ENCODE peak calls at places on chromosomes 6 and 20, in four cellular contexts. U is WTC11, F is K562, S is SK-N-SH. G is an unnamed sample.
A peak's percentile ranks its signal among the peaks of the same experiment; 100 is the strongest.

GRCh38 chr20:62119591-62120364 is 2.5 kb upstream of the LSM14B start:
- DNase-seq in U (no peak), F (no peak), S (no peak), G (no peak)

GRCh38 chr20:40651121-40651520 is 37.9 kb downstream of the MAFB start:
- DNase-seq in U (no peak), F (no peak), S (no peak), G (no peak)

GRCh38 chr6:81634155-81634880 is 118.2 kb downstream of the TENT5A start:
- DNase-seq in U (no peak), F (no peak), S (no peak), G (no peak)

GRCh38 chr6:40882321-40882720 is 156.7 kb downstream of the UNC5CL start:
- DNase-seq in U (no peak), F (no peak), S (peak; percentile 45), G (no peak)

GRCh38 chr6:108714774-108715414 is 133.3 kb upstream of the ARMC2 start:
- DNase-seq in U (no peak), F (no peak), S (no peak), G (no peak)

GRCh38 chr6:128512296-128512695 is 8.1 kb downstream of the PTPRK start:
- DNase-seq in U (no peak), F (no peak), S (no peak), G (no peak)

GRCh38 chr20:44566018-44566417 is 16.4 kb upstream of the PKIG start:
- DNase-seq in U (no peak), F (no peak), S (no peak), G (no peak)

GRCh38 chr20:13008761-13009681 is at the start of gene SPTLC3:
- DNase-seq in U (peak; percentile 24), F (no peak), S (no peak), G (no peak)

GRCh38 chr6:108921547-108922331 is 73.5 kb downstream of the ARMC2 start:
- DNase-seq in U (no peak), F (no peak), S (no peak), G (no peak)

GRCh38 chr20:60246751-60247150 is 288.5 kb downstream of the CDH26 start:
- DNase-seq in U (no peak), F (no peak), S (no peak), G (no peak)

GRCh38 chr6:42103753-42104094 is 38.7 kb downstream of the C6orf132 start:
- DNase-seq in U (no peak), F (no peak), S (no peak), G (no peak)

GRCh38 chr20:41180599-41181333 is 43.4 kb downstream of the PLCG1 start:
- DNase-seq in U (peak; percentile 8), F (no peak), S (no peak), G (no peak)

GRCh38 chr20:39911497-39911896 is 777.5 kb downstream of the MAFB start:
- DNase-seq in U (no peak), F (no peak), S (no peak), G (no peak)

GRCh38 chr6:95083506-95083905 is 493.8 kb upstream of the MANEA start:
- DNase-seq in U (no peak), F (no peak), S (no peak), G (no peak)

GRCh38 chr6:2264932-2265331 is 19.5 kb upstream of the GMDS start:
- DNase-seq in U (no peak), F (no peak), S (no peak), G (no peak)

GRCh38 chr20:17210983-17211382 is 15.9 kb upstream of the PCSK2 start:
- DNase-seq in U (no peak), F (no peak), S (no peak), G (no peak)

GRCh38 chr6:32664827-32665362 is 1.6 kb downstream of the HLA-DQB1 start:
- DNase-seq in U (no peak), F (no peak), S (no peak), G (no peak)

GRCh38 chr6:14775528-14775927 is 470.3 kb upstream of the JARID2 start:
- DNase-seq in U (no peak), F (no peak), S (no peak), G (no peak)

GRCh38 chr6:130050230-130050629 is 31.8 kb downstream of the L3MBTL3 start:
- DNase-seq in U (no peak), F (no peak), S (no peak), G (no peak)

GRCh38 chr20:30985386-30985785 is 272.1 kb upstream of the DEFB115 start:
- DNase-seq in U (no peak), F (no peak), S (no peak), G (no peak)

GRCh38 chr20:3652217-3652616 is 11.0 kb downstream of the GFRA4 start:
- DNase-seq in U (no peak), F (peak; percentile 65), S (no peak), G (no peak)

GRCh38 chr6:156992396-156992795 is 215.2 kb downstream of the ARID1B start:
- DNase-seq in U (no peak), F (no peak), S (peak; percentile 67), G (no peak)

GRCh38 chr20:1846341-1846740 is 48.9 kb upstream of the SIRPA start:
- DNase-seq in U (no peak), F (no peak), S (no peak), G (no peak)

GRCh38 chr20:1847780-1848179 is 47.4 kb upstream of the SIRPA start:
- DNase-seq in U (no peak), F (no peak), S (no peak), G (no peak)

GRCh38 chr20:1845701-1846100 is 49.5 kb upstream of the SIRPA start:
- DNase-seq in U (no peak), F (no peak), S (no peak), G (no peak)

GRCh38 chr20:1842281-1842680 is 52.9 kb upstream of the SIRPA start:
- DNase-seq in U (no peak), F (no peak), S (no peak), G (no peak)

DNA sequence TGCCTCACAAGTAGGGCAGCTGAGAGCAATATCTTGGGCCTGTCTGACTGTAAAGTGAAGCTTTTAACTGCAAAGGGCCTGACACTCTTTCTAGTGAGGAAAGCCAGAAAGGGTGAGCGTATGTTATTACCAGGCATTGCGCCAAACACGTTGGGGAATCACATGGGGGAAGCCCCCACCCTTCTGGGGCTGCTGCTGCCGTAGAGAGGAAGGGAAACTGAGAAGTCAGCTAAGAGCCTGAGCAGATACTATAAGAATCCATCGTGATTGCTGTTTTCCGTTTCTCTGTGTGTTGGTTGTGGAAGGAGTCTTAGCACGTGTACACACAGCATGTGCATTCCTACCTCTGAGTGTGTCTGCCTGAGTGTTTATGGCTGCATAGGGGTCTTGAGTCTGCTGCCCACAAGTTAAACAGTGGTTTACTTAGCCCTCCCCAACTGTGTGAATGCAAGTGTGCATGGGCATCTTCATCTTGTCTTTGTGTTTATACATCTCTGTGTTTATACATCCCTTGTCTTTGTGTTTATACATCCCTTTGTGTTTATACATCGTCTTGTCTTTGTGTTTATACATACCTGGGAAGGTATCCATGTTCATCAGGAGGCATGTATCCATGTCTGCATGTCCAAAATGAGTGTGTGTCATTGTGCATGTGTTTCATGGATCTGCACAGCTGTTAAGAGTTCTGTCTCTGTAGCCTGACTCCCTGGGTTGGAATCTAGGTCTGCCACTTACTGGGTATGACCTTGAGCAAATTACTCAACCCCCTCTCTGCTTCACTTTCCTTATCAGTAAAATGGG is 50.3 kb upstream of the SIRPA start:
- DNase-seq in U (no peak), F (no peak), S (peak; percentile 52), G (peak; percentile 80)
- TF ChIP-seq USF1 in U (no peak), F (no peak), S (no peak), G (peak; percentile 3)

DNA sequence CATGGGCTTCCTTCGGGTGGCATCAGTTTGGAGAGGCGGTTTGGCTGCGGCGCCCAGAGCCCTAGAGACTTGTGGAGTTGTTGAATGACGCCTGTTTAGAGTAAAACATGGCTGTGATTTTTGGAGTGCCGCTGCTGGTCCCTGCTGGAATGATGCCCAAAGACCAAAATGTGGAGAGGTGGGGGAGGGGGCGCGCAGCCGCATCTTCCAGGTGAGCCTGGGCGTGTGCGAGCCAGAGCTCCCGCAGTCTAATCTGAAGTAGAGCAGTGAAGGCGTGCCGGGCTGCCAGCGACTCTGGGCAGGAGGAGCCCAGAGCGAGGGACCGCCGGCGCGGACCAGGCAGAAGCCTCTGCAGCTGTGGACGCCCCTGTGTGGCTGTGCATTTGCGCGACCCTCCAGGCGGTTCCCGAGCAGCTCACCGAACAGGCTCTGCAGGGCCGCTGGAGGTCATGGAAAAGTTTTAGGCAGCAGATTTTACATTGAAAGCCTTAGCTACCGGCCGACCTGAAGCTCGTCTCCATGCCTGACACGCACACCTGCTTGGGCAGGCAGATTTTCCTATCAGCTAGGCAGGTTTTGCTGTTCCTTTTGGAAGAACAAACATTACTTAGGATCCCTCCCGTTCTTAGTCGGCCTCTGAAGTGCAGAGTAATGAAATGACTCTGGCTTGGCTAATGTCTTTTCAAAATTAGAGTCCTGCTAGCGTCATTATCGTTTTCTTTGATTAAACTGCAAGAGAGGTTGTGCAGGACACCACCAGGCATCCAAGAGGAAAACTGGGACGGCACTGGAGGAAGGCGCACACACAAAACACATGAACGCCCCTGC is 298.2 kb downstream of the PHACTR1 start:
- DNase-seq in U (peak; percentile 68), F (no peak), S (peak; percentile 78), G (no peak)
- TF ChIP-seq USF1 in U (no peak), F (no peak), S (no peak), G (no peak)

GRCh38 chr20:51934301-51935002 is 132.1 kb upstream of the SALL4 start:
- DNase-seq in U (no peak), F (no peak), S (no peak), G (no peak)

GRCh38 chr20:51926670-51927305 is 124.5 kb upstream of the SALL4 start:
- DNase-seq in U (no peak), F (no peak), S (no peak), G (no peak)

GRCh38 chr20:51928931-51929330 is 126.6 kb upstream of the SALL4 start:
- DNase-seq in U (no peak), F (no peak), S (no peak), G (no peak)

GRCh38 chr20:51931321-51931720 is 129.0 kb upstream of the SALL4 start:
- DNase-seq in U (no peak), F (no peak), S (no peak), G (no peak)

GRCh38 chr20:51930775-51931174 is 128.5 kb upstream of the SALL4 start:
- DNase-seq in U (no peak), F (no peak), S (no peak), G (no peak)
- TF ChIP-seq USF1 in U (no peak), F (no peak), S (no peak), G (no peak)

DNA sequence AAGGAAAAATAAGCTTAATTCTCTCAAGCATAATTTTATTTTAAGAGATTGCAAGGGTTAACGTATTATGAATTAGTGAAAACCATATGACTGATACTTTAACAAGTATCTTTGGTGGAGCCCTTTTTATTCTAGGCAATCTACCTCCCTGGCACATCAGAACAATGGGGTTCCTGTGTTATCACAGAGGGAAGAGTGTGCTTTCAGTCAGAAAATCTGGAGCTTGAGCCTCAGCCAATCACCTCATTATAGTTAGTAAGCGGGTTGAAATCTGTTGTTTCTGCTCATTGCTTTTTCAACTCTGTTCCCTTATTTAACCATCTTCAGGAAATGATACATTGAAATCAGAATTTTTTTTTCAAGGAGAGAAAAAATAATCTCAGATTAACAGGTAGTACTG is 391 bp downstream of the ADGRF1 start:
- DNase-seq in U (no peak), F (no peak), S (no peak), G (no peak)
- TF ChIP-seq USF1 in U (no peak), F (no peak), S (no peak), G (no peak)

GRCh38 chr6:159718634-159719033 is 8.7 kb upstream of the WTAP start:
- DNase-seq in U (no peak), F (no peak), S (no peak), G (no peak)
- TF ChIP-seq USF1 in U (no peak), F (no peak), S (no peak), G (no peak)

G was measured in GM12878.